ENCODE peak calls at places on chromosomes 2 and 18, in four cellular contexts. Y is fibroblast of lung; A is left ventricle myocardium inferior; N is CD8-positive, alpha-beta T cell. S is an unnamed sample. For H3K4me1 and H3K9me3, the result is how much of the 10 kb centered on the place peaks cover.

GRCh38 chr18:23730850-23731249 is 41.6 kb downstream of the LAMA3 start:
- DNase-seq in Y (no peak), A (no peak), N (no peak), S (no peak)

GRCh38 chr2:9658972-9659371 is 28.2 kb upstream of the YWHAQ start:
- DNase-seq in Y (peak), A (no peak), N (no peak), S (no peak)

GRCh38 chr2:224793961-224794360 is 77.8 kb upstream of the CCDC195 start:
- DNase-seq in Y (peak), A (no peak), N (no peak), S (no peak)

GRCh38 chr2:134359367-134360081 is 105.7 kb downstream of the MGAT5 start:
- DNase-seq in Y (no peak), A (peak), N (no peak), S (no peak)

GRCh38 chr18:26307161-26307773 is 81.0 kb downstream of the TAF4B start:
- DNase-seq in Y (peak), A (no peak), N (no peak), S (no peak)

GRCh38 chr2:85342156-85342555 is 12.2 kb downstream of the RETSAT start:
- DNase-seq in Y (no peak), A (no peak), N (no peak), S (no peak)

GRCh38 chr18:57836557-57836956 is 33.4 kb upstream of the ATP8B1 start:
- DNase-seq in Y (no peak), A (no peak), N (no peak), S (no peak)

GRCh38 chr2:142218471-142218870 is 87.7 kb upstream of the LRP1B start:
- DNase-seq in Y (no peak), A (no peak), N (no peak), S (no peak)

GRCh38 chr18:28287146-28287545 is 110.2 kb upstream of the CDH2 start:
- DNase-seq in Y (no peak), A (no peak), N (no peak), S (no peak)

GRCh38 chr2:148640767-148641166 is 3.8 kb upstream of the EPC2 start:
- DNase-seq in Y (peak), A (no peak), N (no peak), S (no peak)

GRCh38 chr2:10204326-10205200 is 82.0 kb downstream of the RRM2 start:
- DNase-seq in Y (no peak), A (no peak), N (no peak), S (no peak)

GRCh38 chr2:45123521-45124191 is 114.4 kb upstream of the SIX2 start:
- DNase-seq in Y (no peak), A (no peak), N (no peak), S (no peak)

GRCh38 chr2:168449419-168449818 is 6.7 kb upstream of the CERS6 start:
- DNase-seq in Y (no peak), A (no peak), N (no peak), S (no peak)

GRCh38 chr2:141692829-141693228 is 438.0 kb downstream of the LRP1B start:
- DNase-seq in Y (no peak), A (no peak), N (no peak), S (no peak)

GRCh38 chr18:41644466-41644865 is 310.6 kb upstream of the PIK3C3 start:
- DNase-seq in Y (no peak), A (no peak), N (no peak), S (no peak)

GRCh38 chr18:58827425-58827824 is 37.3 kb upstream of the ZNF532 start:
- DNase-seq in Y (no peak), A (no peak), N (no peak), S (no peak)

DNA sequence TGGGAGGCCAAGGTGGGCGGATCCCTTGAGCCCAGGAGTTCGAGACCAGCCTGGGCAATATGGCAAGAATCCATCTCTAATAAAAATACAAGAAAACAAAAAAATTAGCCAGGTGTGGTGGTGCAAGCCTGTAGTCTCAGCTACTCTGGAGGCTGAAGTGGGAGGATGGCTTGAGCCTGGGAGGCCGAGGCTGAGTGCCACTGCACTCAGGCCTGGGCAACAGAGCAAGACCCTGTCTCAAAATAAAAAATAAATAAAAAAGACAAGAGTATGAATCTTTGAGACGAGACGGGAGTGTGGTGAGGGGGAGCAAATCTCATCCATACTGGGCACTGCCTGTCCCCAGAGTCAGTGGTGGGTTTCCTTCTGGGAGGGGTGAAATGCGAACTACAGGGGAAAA is 12.2 kb downstream of the GPR17 start:
- DNase-seq in Y (no peak), A (no peak), N (no peak), S (no peak)
- H3K4me1 ChIP-seq in Y (under half), A (half or more), N (under half), S (under half)

GRCh38 chr2:218780026-218780425 is 1.9 kb upstream of the CYP27A1 start:
- DNase-seq in Y (no peak), A (no peak), N (no peak), S (no peak)

GRCh38 chr2:218780851-218781690 is 876 bp upstream of the CYP27A1 start:
- DNase-seq in Y (peak), A (no peak), N (no peak), S (no peak)

GRCh38 chr2:218782529-218782845 is 540 bp downstream of the CYP27A1 start:
- DNase-seq in Y (peak), A (no peak), N (no peak), S (no peak)

GRCh38 chr2:218783612-218784169 is 1.7 kb downstream of the CYP27A1 start:
- DNase-seq in Y (no peak), A (no peak), N (no peak), S (no peak)

DNA sequence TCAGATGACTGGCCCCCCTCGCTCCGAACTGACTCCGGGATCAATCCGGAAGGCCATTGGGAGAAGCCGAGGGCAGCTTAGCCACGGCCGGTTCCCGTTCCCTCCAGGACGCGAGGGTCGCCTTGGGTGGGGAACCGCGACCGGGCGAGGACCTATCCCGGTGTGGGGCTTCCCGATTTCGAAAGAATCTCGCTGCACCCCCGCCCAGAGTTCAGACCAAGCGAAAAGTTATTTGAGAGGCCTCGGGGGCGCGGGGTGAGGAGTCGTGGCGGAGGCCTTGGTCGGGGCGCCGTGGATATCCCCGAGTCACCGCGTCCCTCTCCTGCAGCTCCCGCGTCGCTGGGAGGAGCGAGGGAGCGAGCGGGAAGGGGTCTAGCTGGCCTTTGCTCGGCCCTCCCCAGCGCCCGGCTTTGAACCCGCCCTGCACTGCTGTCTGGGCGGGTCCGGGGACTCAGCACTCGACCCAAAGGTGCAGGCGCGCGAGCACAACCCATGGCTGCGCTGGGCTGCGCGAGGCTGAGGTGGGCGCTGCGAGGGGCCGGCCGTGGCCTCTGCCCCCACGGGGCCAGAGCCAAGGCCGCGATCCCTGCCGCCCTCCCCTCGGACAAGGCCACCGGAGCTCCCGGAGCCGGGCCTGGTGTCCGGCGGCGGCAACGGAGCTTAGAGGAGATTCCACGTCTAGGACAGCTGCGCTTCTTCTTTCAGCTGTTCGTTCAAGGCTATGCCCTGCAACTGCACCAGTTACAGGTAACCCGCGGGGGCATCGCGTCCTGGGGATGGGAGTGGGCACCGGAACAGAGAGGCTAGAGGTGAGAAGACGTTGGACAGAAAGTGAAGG is at the start of gene CYP27A1:
- DNase-seq in Y (peak), A (peak), N (no peak), S (peak)
- H3K27ac ChIP-seq in Y (peak), A (peak), N (no peak), S (peak)

DNA sequence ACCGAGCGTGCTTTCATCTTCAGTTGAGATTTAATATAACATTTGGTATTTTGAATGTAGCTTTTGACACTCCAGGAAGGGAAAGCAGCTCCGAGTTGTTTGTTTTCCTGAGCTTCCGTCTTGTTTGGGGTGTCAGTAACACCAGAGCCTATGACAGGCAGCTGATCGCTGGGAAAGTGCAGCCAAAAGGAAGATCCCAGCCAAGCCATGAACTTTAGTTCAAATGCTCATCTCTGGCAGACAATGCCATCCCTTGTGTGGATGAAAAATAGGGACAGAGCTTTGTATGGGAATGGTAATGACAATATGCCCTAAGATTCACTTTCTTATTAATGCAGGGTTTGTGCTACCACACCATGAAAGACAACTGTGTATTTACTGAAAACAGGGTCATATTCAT is 24.9 kb upstream of the PHLPP1 start:
- DNase-seq in Y (no peak), A (no peak), N (no peak), S (no peak)
- H3K9me3 ChIP-seq in Y (under half), A (under half), N (under half), S (under half)

GRCh38 chr2:65379168-65379672 is 53.2 kb downstream of the SPRED2 start:
- DNase-seq in Y (no peak), A (no peak), N (no peak), S (no peak)

GRCh38 chr2:65379721-65380171 is 52.7 kb downstream of the SPRED2 start:
- DNase-seq in Y (no peak), A (no peak), N (no peak), S (no peak)

GRCh38 chr2:65378308-65378689 is 54.1 kb downstream of the SPRED2 start:
- DNase-seq in Y (no peak), A (no peak), N (no peak), S (no peak)

GRCh38 chr2:65375723-65376122 is 56.7 kb downstream of the SPRED2 start:
- DNase-seq in Y (no peak), A (no peak), N (no peak), S (no peak)

GRCh38 chr2:65377556-65378307 is 54.7 kb downstream of the SPRED2 start:
- DNase-seq in Y (peak), A (no peak), N (no peak), S (no peak)
- H3K4me1 ChIP-seq in Y (under half), A (half or more), N (under half), S (under half)

GRCh38 chr2:133194777-133195335 is 373.4 kb downstream of the NCKAP5 start:
- DNase-seq in Y (no peak), A (no peak), N (no peak), S (no peak)

GRCh38 chr2:133197156-133197555 is 371.1 kb downstream of the NCKAP5 start:
- DNase-seq in Y (no peak), A (no peak), N (no peak), S (no peak)

GRCh38 chr2:133192028-133192427 is 376.2 kb downstream of the NCKAP5 start:
- DNase-seq in Y (no peak), A (no peak), N (no peak), S (no peak)

GRCh38 chr2:133193544-133193943 is 374.7 kb downstream of the NCKAP5 start:
- DNase-seq in Y (no peak), A (no peak), N (no peak), S (no peak)

GRCh38 chr2:133194068-133194655 is 374.1 kb downstream of the NCKAP5 start:
- DNase-seq in Y (peak), A (no peak), N (no peak), S (no peak)
- H3K27ac ChIP-seq in Y (no peak), A (no peak), N (no peak), S (no peak)

GRCh38 chr2:76310894-76311293 is 600.2 kb upstream of the GCFC2 start:
- DNase-seq in Y (no peak), A (no peak), N (no peak), S (no peak)
- H3K9me3 ChIP-seq in Y (under half), A (under half), N (under half), S (under half)

S was measured in breast epithelium.